ENCODE peak calls at places on chromosomes 2 and 18, in five cellular contexts. Y is kidney, T is HCT116, O is heart left ventricle, J is vagina. K is an unnamed sample.
A peak's percentile ranks its signal among the peaks of the same experiment; 100 is the strongest.

GRCh38 chr2:60553992-60554648 is 666 bp upstream of the BCL11A start:
- DNase-seq in Y (peak; percentile 81), T (no peak), O (peak; percentile 58), J (no peak), K (no peak)

GRCh38 chr2:9415770-9416169 is 7.6 kb downstream of the ITGB1BP1 start:
- DNase-seq in Y (no peak), T (no peak), O (no peak), J (no peak), K (no peak)

GRCh38 chr18:12843420-12844346 is 40.4 kb downstream of the PTPN2 start:
- DNase-seq in Y (no peak), T (no peak), O (no peak), J (no peak), K (no peak)

GRCh38 chr18:55775972-55776371 is 188.0 kb upstream of the TCF4 start:
- DNase-seq in Y (no peak), T (no peak), O (no peak), J (no peak), K (no peak)

GRCh38 chr2:9199716-9200633 is 6.6 kb upstream of the ASAP2 start:
- DNase-seq in Y (no peak), T (no peak), O (no peak), J (peak; percentile 34), K (no peak)

GRCh38 chr2:73890301-73891092 is 2.3 kb upstream of the ACTG2 start:
- DNase-seq in Y (no peak), T (no peak), O (no peak), J (no peak), K (no peak)

GRCh38 chr2:238024986-238025385 is 35.8 kb upstream of the SCLY start:
- DNase-seq in Y (no peak), T (no peak), O (no peak), J (no peak), K (no peak)

GRCh38 chr2:105376789-105377231 is 22.0 kb downstream of the FHL2 start:
- DNase-seq in Y (no peak), T (no peak), O (peak; percentile 11), J (no peak), K (no peak)

GRCh38 chr18:7329036-7329435 is 98.1 kb downstream of the LRRC30 start:
- DNase-seq in Y (no peak), T (no peak), O (no peak), J (no peak), K (no peak)

GRCh38 chr2:71749671-71750101 is 296.3 kb downstream of the DYSF start:
- DNase-seq in Y (no peak), T (no peak), O (no peak), J (no peak), K (peak; percentile 46)

GRCh38 chr18:8847900-8848299 is 142.5 kb downstream of the MTCL1 start:
- DNase-seq in Y (no peak), T (no peak), O (peak; percentile 58), J (no peak), K (no peak)

GRCh38 chr2:153373510-153374279 is 104.9 kb downstream of the RPRM start:
- DNase-seq in Y (no peak), T (no peak), O (no peak), J (no peak), K (no peak)

GRCh38 chr2:220779918-220780317 is 792.2 kb downstream of the EPHA4 start:
- DNase-seq in Y (no peak), T (no peak), O (no peak), J (no peak), K (no peak)

GRCh38 chr2:105437708-105438103 is 38.9 kb upstream of the FHL2 start:
- DNase-seq in Y (no peak), T (no peak), O (no peak), J (no peak), K (no peak)

GRCh38 chr2:154226931-154227330 is 355.2 kb downstream of the GALNT13 start:
- DNase-seq in Y (no peak), T (no peak), O (no peak), J (no peak), K (no peak)

GRCh38 chr2:80737047-80737446 is 432.5 kb upstream of the LRRTM1 start:
- DNase-seq in Y (peak; percentile 18), T (no peak), O (no peak), J (no peak), K (no peak)
- H3K9me3 ChIP-seq in Y (peaks cover 2% of the 10 kb centered on the region), T (no peaks in the 10 kb centered on the region), O (peaks cover 5% of the 10 kb centered on the region), J (no peaks in the 10 kb centered on the region), K (no peaks in the 10 kb centered on the region)

GRCh38 chr2:95159690-95160449 is at the start of gene ZNF514:
- DNase-seq in Y (peak; percentile 91), T (no peak), O (peak; percentile 90), J (no peak), K (peak; percentile 81)
- H3K27ac ChIP-seq in Y (peak within 1 kb of the TSS; percentile 77), T (peak within 1 kb of the TSS; percentile 55), O (peak within 1 kb of the TSS; percentile 84), J (peak within 1 kb of the TSS; percentile 85), K (peak within 1 kb of the TSS; percentile 92)

GRCh38 chr2:225660262-225661091 is 261.0 kb downstream of the NYAP2 start:
- DNase-seq in Y (peak; percentile 64), T (peak; percentile 50), O (peak; percentile 68), J (no peak), K (peak; percentile 57)
- H3K4me3 ChIP-seq in Y (no peak overlapping the region), T (no peak overlapping the region), O (no peak overlapping the region), J (no peak overlapping the region), K (no peak overlapping the region)

DNA sequence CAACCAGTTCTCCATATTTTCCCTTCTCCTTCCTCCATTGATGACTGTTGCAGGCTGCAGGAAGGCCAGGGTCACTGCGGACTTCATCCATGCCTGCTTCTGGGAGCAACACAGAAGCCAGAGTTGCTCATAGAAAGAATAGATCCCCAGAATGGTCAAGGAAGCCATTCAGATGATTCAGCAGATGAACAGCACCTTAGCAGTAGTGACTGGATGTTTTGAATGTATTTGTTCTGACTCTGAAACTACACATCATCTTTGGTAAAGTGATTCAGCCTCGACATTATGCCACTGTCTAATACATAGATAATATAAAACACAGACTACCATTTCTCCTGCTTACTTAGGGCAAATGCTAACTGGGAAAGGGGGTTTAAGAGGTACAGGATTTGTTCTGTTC is 411.6 kb downstream of the RND3 start:
- DNase-seq in Y (no peak), T (no peak), O (no peak), J (no peak), K (no peak)
- H3K9me3 ChIP-seq in Y (no peaks in the 10 kb centered on the region), T (no peaks in the 10 kb centered on the region), O (no peaks in the 10 kb centered on the region), J (no peaks in the 10 kb centered on the region), K (no peaks in the 10 kb centered on the region)

DNA sequence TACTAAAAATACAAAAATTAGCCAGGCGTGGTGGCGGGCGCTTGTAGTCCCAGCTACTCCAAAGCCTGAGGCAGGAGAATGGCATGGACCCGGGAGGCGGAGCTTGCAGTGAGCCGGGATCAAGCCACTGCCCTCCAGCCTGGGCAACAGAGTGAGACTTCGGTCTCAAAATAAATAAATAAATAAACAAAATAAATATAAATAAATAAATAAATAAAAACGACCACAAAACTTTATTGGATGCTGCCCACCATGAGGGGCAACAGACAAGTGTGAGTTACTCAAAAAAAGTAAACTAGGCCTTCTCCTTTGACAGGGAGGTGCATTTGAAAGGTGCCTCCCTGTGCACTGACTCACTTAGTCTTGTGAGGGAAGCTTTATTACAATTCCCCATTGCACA is 50.4 kb downstream of the SLC4A1AP start:
- DNase-seq in Y (no peak), T (no peak), O (no peak), J (no peak), K (no peak)
- H3K27ac ChIP-seq in Y (no peak overlapping the region), T (no peak overlapping the region), O (peak overlapping the region; percentile 97), J (no peak overlapping the region), K (peak overlapping the region; percentile 86)

GRCh38 chr2:42168459-42169099 is 574 bp upstream of the EML4 start:
- DNase-seq in Y (no peak), T (no peak), O (no peak), J (no peak), K (no peak)
- H3K4me3 ChIP-seq in Y (peak overlapping the region; percentile 50), T (no peak overlapping the region), O (no peak overlapping the region), J (peak overlapping the region; percentile 97), K (peak overlapping the region; percentile 15)

DNA sequence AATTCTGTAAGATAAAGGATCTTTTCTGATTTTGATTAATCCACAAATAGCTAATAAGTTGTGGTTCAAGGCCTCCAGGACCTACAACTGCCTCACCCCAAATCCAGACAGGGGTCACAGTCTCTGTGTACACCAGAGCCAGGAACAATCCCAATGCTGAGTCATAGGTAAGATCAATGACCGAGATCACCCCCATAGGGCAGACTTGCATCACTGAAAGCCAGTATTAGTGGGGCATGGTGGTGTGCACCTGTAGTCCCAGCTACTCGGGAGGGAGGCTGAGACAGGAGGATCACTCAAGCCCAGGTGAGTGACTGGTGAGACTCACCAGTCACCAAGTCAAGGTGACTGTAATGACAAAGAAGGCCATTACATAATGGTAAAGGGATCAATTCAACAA is 12.9 kb downstream of the PARD6G start:
- DNase-seq in Y (no peak), T (no peak), O (no peak), J (no peak), K (no peak)
- H3K9me3 ChIP-seq in Y (no peaks in the 10 kb centered on the region), T (no peaks in the 10 kb centered on the region), O (no peaks in the 10 kb centered on the region), J (no peaks in the 10 kb centered on the region), K (no peaks in the 10 kb centered on the region)

GRCh38 chr2:145123606-145124005 is 603.7 kb upstream of the ZEB2 start:
- DNase-seq in Y (peak; percentile 84), T (no peak), O (peak; percentile 81), J (no peak), K (peak; percentile 17)
- H3K27ac ChIP-seq in Y (no peak overlapping the region), T (no peak overlapping the region), O (no peak overlapping the region), J (no peak overlapping the region), K (no peak overlapping the region)

GRCh38 chr2:31581124-31581795 is 522 bp upstream of the SRD5A2 start:
- DNase-seq in Y (no peak), T (no peak), O (no peak), J (no peak), K (no peak)

GRCh38 chr2:31579996-31580320 is 780 bp downstream of the SRD5A2 start:
- DNase-seq in Y (no peak), T (no peak), O (no peak), J (no peak), K (no peak)

GRCh38 chr2:31578316-31578715 is 2.4 kb downstream of the SRD5A2 start:
- DNase-seq in Y (no peak), T (no peak), O (no peak), J (no peak), K (no peak)

GRCh38 chr2:31577143-31577542 is 3.6 kb downstream of the SRD5A2 start:
- DNase-seq in Y (no peak), T (no peak), O (no peak), J (no peak), K (no peak)

GRCh38 chr2:31580321-31581117 is at the start of gene SRD5A2:
- DNase-seq in Y (peak; percentile 64), T (no peak), O (no peak), J (no peak), K (no peak)
- H3K4me3 ChIP-seq in Y (no peak within 1 kb of the TSS), T (no peak within 1 kb of the TSS), O (no peak within 1 kb of the TSS), J (peak within 1 kb of the TSS; percentile 5), K (no peak within 1 kb of the TSS)